ENCODE peak calls at places on chromosome 1, in five cellular contexts. N is M059J; P is OCI-LY7; Z is GM12865; A is stimulated activated CD4-positive, alpha-beta T cell treated with anti-CD3 and anti-CD28 coated beads, Interleukin-2, amount 100 ng/mL, for 48 hours. Y is an unnamed sample.

GRCh38 chr1:114169509-114169908 is 15.8 kb upstream of the SYT6 start:
- DNase-seq in N (no peak), Z (no peak), P (no peak), A (no peak), Y (no peak)

GRCh38 chr1:89464008-89464407 is 60.6 kb upstream of the LRRC8B start:
- DNase-seq in Z (peak), A (no peak), P (no peak), N (peak), Y (no peak)

GRCh38 chr1:234708700-234709395 is 98.9 kb upstream of the IRF2BP2 start:
- DNase-seq in N (no peak), P (no peak), A (no peak), Z (no peak), Y (no peak)

GRCh38 chr1:6961905-6962304 is 176.7 kb downstream of the CAMTA1 start:
- DNase-seq in N (no peak), Z (no peak), A (no peak), P (no peak), Y (no peak)

GRCh38 chr1:41629571-41629970 is 145.1 kb upstream of the EDN2 start:
- DNase-seq in A (no peak), Z (no peak), P (no peak), N (peak), Y (no peak)

GRCh38 chr1:229620876-229621275 is 5.0 kb downstream of the TAF5L start:
- DNase-seq in N (no peak), Z (no peak), A (no peak), P (no peak), Y (no peak)

GRCh38 chr1:55505326-55505725 is 290.2 kb upstream of the USP24 start:
- DNase-seq in P (no peak), N (no peak), Z (no peak), A (no peak), Y (no peak)

GRCh38 chr1:116628448-116628847 is 39.1 kb downstream of the IGSF3 start:
- DNase-seq in N (no peak), P (no peak), A (no peak), Z (peak), Y (no peak)

GRCh38 chr1:31714442-31715096 is 10.8 kb upstream of the COL16A1 start:
- DNase-seq in P (peak), A (no peak), N (peak), Z (peak), Y (peak)

Y was measured in progenitor cell of endocrine pancreas.